ENCODE peak calls at places on chromosomes 11 and 22, in five cellular contexts. One of them, this sample, is unnamed.

GRCh38 chr11:28657378-28658030 is 549.3 kb downstream of the METTL15 start:
- DNase-seq in mesenchymal stem cell: peak
- DNase-seq in H1: no peak
- DNase-seq in neuronal stem cell: no peak
- DNase-seq in trophoblast cell: peak
- DNase-seq in this sample: no peak

GRCh38 chr11:122772945-122773344 is 65.4 kb upstream of the CRTAM start:
- DNase-seq in mesenchymal stem cell: peak
- DNase-seq in H1: no peak
- DNase-seq in neuronal stem cell: no peak
- DNase-seq in trophoblast cell: no peak
- DNase-seq in this sample: no peak

GRCh38 chr11:9005087-9005486 is 1.3 kb upstream of the NRIP3 start:
- DNase-seq in mesenchymal stem cell: no peak
- DNase-seq in H1: no peak
- DNase-seq in neuronal stem cell: no peak
- DNase-seq in trophoblast cell: no peak
- DNase-seq in this sample: no peak

GRCh38 chr11:63909621-63910506 is 7.1 kb downstream of the RCOR2 start:
- DNase-seq in mesenchymal stem cell: no peak
- DNase-seq in H1: peak
- DNase-seq in neuronal stem cell: peak
- DNase-seq in trophoblast cell: no peak
- DNase-seq in this sample: peak

GRCh38 chr11:48012051-48012391 is 31.7 kb downstream of the PTPRJ start:
- DNase-seq in mesenchymal stem cell: no peak
- DNase-seq in H1: no peak
- DNase-seq in neuronal stem cell: no peak
- DNase-seq in trophoblast cell: no peak
- DNase-seq in this sample: no peak

GRCh38 chr11:22742149-22742548 is 75.7 kb downstream of the GAS2 start:
- DNase-seq in mesenchymal stem cell: no peak
- DNase-seq in H1: no peak
- DNase-seq in neuronal stem cell: no peak
- DNase-seq in trophoblast cell: no peak
- DNase-seq in this sample: no peak

GRCh38 chr11:125402436-125402835 is 93.6 kb downstream of the FEZ1 start:
- DNase-seq in mesenchymal stem cell: peak
- DNase-seq in H1: no peak
- DNase-seq in neuronal stem cell: no peak
- DNase-seq in trophoblast cell: no peak
- DNase-seq in this sample: no peak

GRCh38 chr11:118046964-118047700 is 29.7 kb upstream of the TMPRSS4 start:
- DNase-seq in mesenchymal stem cell: no peak
- DNase-seq in H1: no peak
- DNase-seq in neuronal stem cell: no peak
- DNase-seq in trophoblast cell: no peak
- DNase-seq in this sample: no peak

GRCh38 chr11:126167476-126167875 is 44.0 kb downstream of the RPUSD4 start:
- DNase-seq in mesenchymal stem cell: no peak
- DNase-seq in H1: no peak
- DNase-seq in neuronal stem cell: no peak
- DNase-seq in trophoblast cell: no peak
- DNase-seq in this sample: no peak

GRCh38 chr11:23540101-23540561 is 679.9 kb upstream of the CCDC179 start:
- DNase-seq in mesenchymal stem cell: peak
- DNase-seq in H1: peak
- DNase-seq in neuronal stem cell: peak
- DNase-seq in trophoblast cell: peak
- DNase-seq in this sample: peak

GRCh38 chr22:26589367-26589844 is 526 bp downstream of the TPST2 start:
- DNase-seq in mesenchymal stem cell: peak
- DNase-seq in H1: peak
- DNase-seq in neuronal stem cell: peak
- DNase-seq in trophoblast cell: no peak
- DNase-seq in this sample: no peak

GRCh38 chr11:127816959-127817358 is 770.4 kb downstream of the ETS1 start:
- DNase-seq in mesenchymal stem cell: no peak
- DNase-seq in H1: no peak
- DNase-seq in neuronal stem cell: no peak
- DNase-seq in trophoblast cell: no peak
- DNase-seq in this sample: no peak

GRCh38 chr11:32586576-32587190 is 3.1 kb downstream of the EIF3M start:
- DNase-seq in mesenchymal stem cell: peak
- DNase-seq in H1: no peak
- DNase-seq in neuronal stem cell: no peak
- DNase-seq in trophoblast cell: no peak
- DNase-seq in this sample: no peak

GRCh38 chr11:8712506-8712905 is 29.9 kb downstream of the RPL27A start:
- DNase-seq in mesenchymal stem cell: no peak
- DNase-seq in H1: no peak
- DNase-seq in neuronal stem cell: no peak
- DNase-seq in trophoblast cell: no peak
- DNase-seq in this sample: no peak

GRCh38 chr11:33110083-33110482 is 51.2 kb downstream of the CSTF3 start:
- DNase-seq in mesenchymal stem cell: no peak
- DNase-seq in H1: no peak
- DNase-seq in neuronal stem cell: no peak
- DNase-seq in trophoblast cell: no peak
- DNase-seq in this sample: no peak

GRCh38 chr11:1442163-1442562 is 44.4 kb downstream of the MOB2 start:
- DNase-seq in mesenchymal stem cell: no peak
- DNase-seq in H1: peak
- DNase-seq in neuronal stem cell: no peak
- DNase-seq in trophoblast cell: no peak
- DNase-seq in this sample: peak

GRCh38 chr11:132357811-132358572 is 987.6 kb downstream of the NTM start:
- DNase-seq in mesenchymal stem cell: no peak
- DNase-seq in H1: no peak
- DNase-seq in neuronal stem cell: no peak
- DNase-seq in trophoblast cell: no peak
- DNase-seq in this sample: no peak

GRCh38 chr11:6646040-6646439 is 9.6 kb downstream of the DCHS1 start:
- DNase-seq in mesenchymal stem cell: peak
- DNase-seq in H1: no peak
- DNase-seq in neuronal stem cell: no peak
- DNase-seq in trophoblast cell: no peak
- DNase-seq in this sample: no peak

GRCh38 chr11:21622995-21623394 is 569.9 kb upstream of the ANO5 start:
- DNase-seq in mesenchymal stem cell: no peak
- DNase-seq in H1: no peak
- DNase-seq in neuronal stem cell: no peak
- DNase-seq in trophoblast cell: no peak
- DNase-seq in this sample: no peak

GRCh38 chr22:20946080-20946986 is 20.7 kb upstream of the AIFM3 start:
- DNase-seq in mesenchymal stem cell: peak
- DNase-seq in H1: no peak
- DNase-seq in neuronal stem cell: no peak
- DNase-seq in trophoblast cell: no peak
- DNase-seq in this sample: no peak

GRCh38 chr11:118427707-118428106 is 8.6 kb upstream of the KMT2A start:
- DNase-seq in mesenchymal stem cell: no peak
- DNase-seq in H1: no peak
- DNase-seq in neuronal stem cell: no peak
- DNase-seq in trophoblast cell: no peak
- DNase-seq in this sample: no peak

GRCh38 chr11:70616938-70617674 is 218.8 kb downstream of the CTTN start:
- DNase-seq in mesenchymal stem cell: no peak
- DNase-seq in H1: no peak
- DNase-seq in neuronal stem cell: no peak
- DNase-seq in trophoblast cell: peak
- DNase-seq in this sample: no peak
- H2BK12ac ChIP-seq in mesenchymal stem cell: no peak
- H2BK12ac ChIP-seq in H1: peak
- H2BK12ac ChIP-seq in neuronal stem cell: no peak
- H2BK12ac ChIP-seq in trophoblast cell: no peak
- H2BK12ac ChIP-seq in this sample: no peak

GRCh38 chr11:57233702-57234101 is 3.3 kb downstream of the APLNR start:
- DNase-seq in mesenchymal stem cell: no peak
- DNase-seq in H1: no peak
- DNase-seq in neuronal stem cell: no peak
- DNase-seq in trophoblast cell: no peak
- DNase-seq in this sample: no peak

GRCh38 chr11:57230797-57231538 is 6.1 kb downstream of the APLNR start:
- DNase-seq in mesenchymal stem cell: no peak
- DNase-seq in H1: no peak
- DNase-seq in neuronal stem cell: no peak
- DNase-seq in trophoblast cell: no peak
- DNase-seq in this sample: peak

GRCh38 chr11:57231539-57232253 is 5.4 kb downstream of the APLNR start:
- DNase-seq in mesenchymal stem cell: no peak
- DNase-seq in H1: no peak
- DNase-seq in neuronal stem cell: no peak
- DNase-seq in trophoblast cell: no peak
- DNase-seq in this sample: no peak

GRCh38 chr11:57228600-57228999 is 8.4 kb downstream of the APLNR start:
- DNase-seq in mesenchymal stem cell: no peak
- DNase-seq in H1: no peak
- DNase-seq in neuronal stem cell: no peak
- DNase-seq in trophoblast cell: no peak
- DNase-seq in this sample: no peak

DNA sequence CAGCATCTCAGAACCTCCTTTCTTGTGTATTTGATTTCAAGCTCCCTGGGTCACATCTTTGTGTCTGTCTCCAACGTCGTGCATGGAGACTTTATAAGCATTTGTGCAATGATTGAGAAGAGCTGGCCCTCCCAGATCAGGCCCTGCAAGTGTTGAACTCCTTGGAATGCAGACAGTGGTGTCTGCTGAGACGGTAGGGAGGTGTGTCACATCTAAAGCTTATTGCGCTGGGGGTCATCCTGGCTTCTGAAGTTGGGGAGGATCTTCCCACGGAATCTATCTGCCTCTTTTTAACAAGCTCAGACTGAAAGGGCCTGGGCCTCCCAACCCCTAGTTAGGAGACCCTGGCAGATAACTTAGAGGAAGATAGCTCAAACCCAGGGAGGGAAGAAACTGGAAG is 6.7 kb downstream of the APLNR start:
- DNase-seq in mesenchymal stem cell: no peak
- DNase-seq in H1: no peak
- DNase-seq in neuronal stem cell: no peak
- DNase-seq in trophoblast cell: no peak
- DNase-seq in this sample: no peak
- H2BK5ac ChIP-seq in mesenchymal stem cell: no peak
- H2BK5ac ChIP-seq in H1: no peak
- H2BK5ac ChIP-seq in neuronal stem cell: no peak
- H2BK5ac ChIP-seq in trophoblast cell: no peak
- H2BK5ac ChIP-seq in this sample: no peak

DNA sequence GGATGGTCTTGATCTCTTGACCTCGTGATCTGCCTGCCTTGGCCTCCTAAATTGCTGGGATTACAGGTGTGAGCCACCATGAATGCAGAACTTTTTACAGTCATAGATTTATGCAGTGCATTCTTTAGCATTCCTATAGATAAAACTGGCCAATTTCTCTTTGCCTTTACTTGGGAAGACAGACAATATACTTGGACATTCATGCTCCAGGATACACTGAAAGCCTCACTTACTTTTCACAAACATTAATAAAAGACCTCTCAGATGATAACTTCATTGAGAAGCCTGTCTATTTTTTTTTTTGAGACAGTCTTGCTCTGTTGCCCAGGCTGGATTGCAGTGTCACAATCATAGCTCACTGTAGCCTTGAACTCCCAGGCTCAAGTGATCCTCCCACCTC is 12.3 kb upstream of the CLTCL1 start:
- DNase-seq in mesenchymal stem cell: no peak
- DNase-seq in H1: no peak
- DNase-seq in neuronal stem cell: no peak
- DNase-seq in trophoblast cell: no peak
- DNase-seq in this sample: no peak
- H2BK12ac ChIP-seq in mesenchymal stem cell: no peak
- H2BK12ac ChIP-seq in H1: no peak
- H2BK12ac ChIP-seq in neuronal stem cell: no peak
- H2BK12ac ChIP-seq in trophoblast cell: no peak
- H2BK12ac ChIP-seq in this sample: no peak

GRCh38 chr22:23551385-23551784 is 28.7 kb downstream of the IGLL1 start:
- DNase-seq in mesenchymal stem cell: no peak
- DNase-seq in H1: no peak
- DNase-seq in neuronal stem cell: no peak
- DNase-seq in trophoblast cell: no peak
- DNase-seq in this sample: no peak
- H2BK5ac ChIP-seq in mesenchymal stem cell: no peak
- H2BK5ac ChIP-seq in H1: no peak
- H2BK5ac ChIP-seq in neuronal stem cell: no peak
- H2BK5ac ChIP-seq in trophoblast cell: no peak
- H2BK5ac ChIP-seq in this sample: no peak

DNA sequence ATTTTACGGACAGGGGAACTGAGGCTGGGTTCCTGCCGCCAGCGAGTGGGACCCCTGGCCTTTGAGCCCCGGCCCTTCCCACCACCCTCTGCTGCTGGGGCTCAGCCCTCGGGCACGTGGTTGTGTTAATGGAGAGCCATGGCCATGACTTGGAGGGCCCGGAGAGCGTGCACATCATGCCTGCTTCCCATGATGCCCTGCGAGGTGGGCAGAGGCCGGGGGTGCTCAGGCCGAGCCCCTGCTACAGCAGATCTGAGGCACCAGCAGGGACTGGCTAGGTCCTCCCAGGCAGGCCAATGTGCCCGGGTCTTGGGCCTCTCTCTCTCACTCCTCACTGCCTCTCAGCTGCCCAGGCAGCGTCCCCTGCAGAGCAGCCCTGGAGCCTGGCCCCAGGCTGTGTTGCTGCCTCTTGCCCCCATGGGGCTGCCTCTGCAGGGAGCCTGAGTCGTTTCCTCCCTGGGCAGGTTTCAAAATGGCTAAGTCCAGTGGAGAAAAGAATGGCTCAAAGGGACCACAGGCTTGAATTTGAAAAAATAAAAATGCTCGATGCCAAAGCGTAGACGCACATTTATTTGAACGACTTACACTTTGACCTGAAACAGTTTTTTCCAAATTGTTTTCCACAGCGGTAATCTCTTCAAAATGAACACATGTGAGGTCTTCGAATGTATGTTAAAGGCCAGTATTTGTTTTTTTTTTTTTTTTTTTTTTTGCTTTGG is 72.6 kb upstream of the CLDN5 start:
- DNase-seq in mesenchymal stem cell: peak
- DNase-seq in H1: no peak
- DNase-seq in neuronal stem cell: no peak
- DNase-seq in trophoblast cell: peak
- DNase-seq in this sample: no peak
- H2BK12ac ChIP-seq in mesenchymal stem cell: no peak
- H2BK12ac ChIP-seq in H1: no peak
- H2BK12ac ChIP-seq in neuronal stem cell: no peak
- H2BK12ac ChIP-seq in trophoblast cell: no peak
- H2BK12ac ChIP-seq in this sample: no peak

This sample was measured in H9.